ENCODE peak calls at places on chromosomes 7 and 10, in eight cellular contexts. K is tibial artery, R is heart right ventricle, L is MM.1S, X is fibroblast of lung, I is Panc1, Y is left ventricle myocardium inferior, G is H1. N is an unnamed sample.

GRCh38 chr7:15686209-15686956 is at the start of gene MEOX2:
- DNase-seq in K (peak; percentile 94), R (peak; percentile 91), L (no peak), X (peak; percentile 89), I (no peak), Y (peak; percentile 84), G (peak; percentile 63), N (no peak)

GRCh38 chr10:130763491-130763890 is 548.0 kb downstream of the TCERG1L start:
- DNase-seq in K (peak; percentile 38), R (no peak), L (no peak), X (no peak), I (no peak), Y (no peak), G (no peak), N (no peak)

GRCh38 chr7:69814421-69814962 is 216.2 kb downstream of the AUTS2 start:
- DNase-seq in K (no peak), R (peak; percentile 25), L (no peak), X (no peak), I (no peak), Y (peak; percentile 45), G (no peak), N (no peak)

GRCh38 chr7:51636503-51636902 is 319.9 kb upstream of the COBL start:
- DNase-seq in K (no peak), R (no peak), L (no peak), X (no peak), I (no peak), Y (no peak), G (no peak), N (no peak)

GRCh38 chr7:127803626-127804025 is 151.6 kb downstream of the SND1 start:
- DNase-seq in K (no peak), R (no peak), L (no peak), X (no peak), I (no peak), Y (no peak), G (no peak), N (no peak)

GRCh38 chr7:2860627-2861133 is 16.6 kb upstream of the GNA12 start:
- DNase-seq in K (no peak), R (no peak), L (no peak), X (no peak), I (peak; percentile 56), Y (no peak), G (no peak), N (no peak)

GRCh38 chr7:143214789-143215679 is 6.8 kb upstream of the TAS2R40 start:
- DNase-seq in K (no peak), R (peak; percentile 56), L (peak; percentile 90), X (peak; percentile 88), I (peak; percentile 89), Y (no peak), G (peak; percentile 66), N (peak; percentile 71)

GRCh38 chr7:39560398-39560797 is 5.8 kb upstream of the YAE1 start:
- DNase-seq in K (no peak), R (no peak), L (no peak), X (no peak), I (no peak), Y (no peak), G (no peak), N (no peak)

GRCh38 chr10:112950714-112951348 is 784 bp downstream of the TCF7L2 start:
- DNase-seq in K (peak; percentile 68), R (peak; percentile 34), L (peak; percentile 18), X (peak; percentile 53), I (no peak), Y (peak; percentile 23), G (no peak), N (no peak)

GRCh38 chr10:24432478-24433416 is 223.8 kb downstream of the KIAA1217 start:
- DNase-seq in K (no peak), R (no peak), L (no peak), X (no peak), I (no peak), Y (no peak), G (no peak), N (no peak)

GRCh38 chr7:32881074-32881982 is 10.2 kb downstream of the KBTBD2 start:
- DNase-seq in K (no peak), R (no peak), L (no peak), X (no peak), I (no peak), Y (no peak), G (no peak), N (no peak)

GRCh38 chr7:155619634-155620271 is 24.7 kb upstream of the RBM33 start:
- DNase-seq in K (no peak), R (no peak), L (no peak), X (no peak), I (no peak), Y (no peak), G (no peak), N (no peak)

GRCh38 chr10:114220281-114220680 is 18.8 kb upstream of the VWA2 start:
- DNase-seq in K (no peak), R (no peak), L (peak; percentile 82), X (no peak), I (no peak), Y (no peak), G (no peak), N (no peak)

GRCh38 chr10:21519327-21519933 is 6.1 kb downstream of the SKIDA1 start:
- DNase-seq in K (no peak), R (no peak), L (no peak), X (peak; percentile 63), I (no peak), Y (no peak), G (no peak), N (no peak)

GRCh38 chr10:131806146-131806545 is 94.7 kb upstream of the PPP2R2D start:
- DNase-seq in K (peak; percentile 40), R (no peak), L (no peak), X (no peak), I (no peak), Y (no peak), G (peak; percentile 44), N (no peak)

GRCh38 chr7:108000875-108001758 is 1.8 kb downstream of the LAMB1 start:
- DNase-seq in K (peak; percentile 66), R (peak; percentile 74), L (no peak), X (peak; percentile 58), I (no peak), Y (peak; percentile 58), G (peak; percentile 77), N (no peak)

GRCh38 chr10:52319926-52320325 is 5.8 kb downstream of the DKK1 start:
- DNase-seq in K (no peak), R (no peak), L (no peak), X (no peak), I (no peak), Y (no peak), G (no peak), N (no peak)

GRCh38 chr7:136528329-136528728 is 340.1 kb upstream of the CHRM2 start:
- DNase-seq in K (no peak), R (no peak), L (no peak), X (peak; percentile 73), I (no peak), Y (no peak), G (no peak), N (peak; percentile 46)

GRCh38 chr7:90216080-90216674 is 4.6 kb downstream of the STEAP2 start:
- DNase-seq in K (no peak), R (no peak), L (no peak), X (peak; percentile 39), I (no peak), Y (no peak), G (no peak), N (no peak)
- TF ChIP-seq CTCF in K (no peak), R (no peak), L (no peak), X (no peak), I (no peak), Y (no peak), G (no peak), N (no peak)

DNA sequence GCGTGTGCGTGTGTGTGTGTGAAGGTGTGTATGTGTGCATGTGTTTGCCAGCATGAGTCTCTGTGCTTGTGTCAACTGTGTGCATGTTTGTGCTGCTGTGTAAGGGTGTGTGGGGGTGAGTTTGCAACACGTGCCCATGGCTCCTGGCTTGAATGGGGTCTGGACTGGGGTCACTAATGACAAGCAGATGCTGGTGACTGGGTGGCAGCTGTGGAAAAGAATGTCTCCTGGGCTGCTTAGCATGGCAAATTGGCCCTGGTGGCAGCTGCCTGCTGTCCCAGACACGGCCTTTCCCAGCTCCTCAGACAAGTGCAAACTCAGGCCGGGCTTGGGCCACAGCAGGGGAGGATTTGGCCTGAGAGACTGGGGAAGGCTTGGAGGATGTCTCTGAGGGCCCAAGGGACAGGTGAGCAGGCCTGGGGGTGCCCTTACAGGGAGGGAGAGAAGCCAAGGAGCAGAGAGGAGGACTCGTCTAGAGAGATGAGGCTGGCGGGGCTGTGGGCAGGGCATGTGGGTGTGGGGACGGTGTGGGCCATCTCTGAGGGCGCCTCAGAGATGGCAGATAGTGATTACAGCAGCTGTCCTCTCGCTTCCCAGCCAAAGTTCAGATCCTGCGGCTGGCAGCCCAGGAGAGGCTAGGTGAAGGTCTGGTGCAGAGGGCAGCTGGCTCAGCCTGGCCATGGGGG is 1.5 kb downstream of the AQP1 start:
- DNase-seq in K (no peak), R (no peak), L (no peak), X (no peak), I (no peak), Y (no peak), G (no peak), N (no peak)
- H3K27ac ChIP-seq in K (peak overlapping the region; percentile 92), R (peak overlapping the region; percentile 87), L (no peak overlapping the region), X (no peak overlapping the region), I (no peak overlapping the region), Y (peak overlapping the region; percentile 92), G (no peak overlapping the region), N (no peak overlapping the region)

DNA sequence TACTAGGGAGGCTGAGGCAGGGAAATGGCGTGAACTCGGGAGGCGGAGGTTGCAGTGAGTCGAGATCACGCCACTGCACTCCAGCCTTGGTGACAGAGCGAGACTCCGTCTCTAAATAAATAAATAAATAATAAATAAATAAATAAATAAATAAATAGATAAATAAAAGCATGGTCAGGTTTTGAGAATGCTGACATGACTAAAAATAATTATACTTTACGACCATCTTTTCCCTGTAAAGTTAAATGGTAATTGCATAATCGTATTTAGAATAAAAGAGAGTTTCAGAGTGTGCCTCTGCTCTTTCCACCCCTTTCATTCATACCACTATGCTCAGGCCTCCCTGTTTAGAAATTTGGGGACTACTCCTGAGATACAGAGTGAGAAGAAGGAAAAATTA is 326.5 kb downstream of the CNTNAP2 start:
- DNase-seq in K (no peak), R (no peak), L (no peak), X (no peak), I (no peak), Y (no peak), G (no peak), N (no peak)
- H3K9me3 ChIP-seq in K (no peaks in the 10 kb centered on the region), R (no peaks in the 10 kb centered on the region), L (no peaks in the 10 kb centered on the region), X (no peaks in the 10 kb centered on the region), I (no peaks in the 10 kb centered on the region), Y (peaks cover 5% of the 10 kb centered on the region), G (no peaks in the 10 kb centered on the region), N (peaks cover 20% of the 10 kb centered on the region)

GRCh38 chr7:5519515-5519928 is 95.9 kb upstream of the TNRC18 start:
- DNase-seq in K (no peak), R (no peak), L (no peak), X (no peak), I (no peak), Y (no peak), G (peak; percentile 67), N (no peak)

GRCh38 chr7:5514440-5515035 is 90.9 kb upstream of the TNRC18 start:
- DNase-seq in K (no peak), R (no peak), L (no peak), X (peak; percentile 49), I (no peak), Y (no peak), G (no peak), N (no peak)

DNA sequence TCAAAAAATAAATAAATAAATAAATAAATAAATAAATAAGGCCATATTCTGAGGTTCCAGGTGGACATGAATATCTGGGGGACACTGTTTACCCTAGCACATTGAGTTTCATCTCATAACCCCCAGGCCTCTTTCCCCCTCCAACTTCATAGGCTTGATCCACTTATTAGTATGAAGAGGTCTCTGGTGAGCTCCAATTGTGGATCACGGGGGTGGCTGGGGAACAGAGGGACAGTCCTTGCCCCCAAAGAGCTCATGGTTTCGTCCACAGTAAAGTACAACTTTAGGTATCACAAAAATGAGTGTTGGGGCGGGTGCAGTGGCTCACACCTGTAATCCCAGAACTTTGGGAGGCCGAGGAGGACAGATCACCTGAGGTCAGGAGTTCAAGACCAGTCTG is 93.4 kb upstream of the TNRC18 start:
- DNase-seq in K (no peak), R (no peak), L (no peak), X (no peak), I (no peak), Y (no peak), G (peak; percentile 50), N (no peak)
- TF ChIP-seq CTCF in K (no peak), R (no peak), L (no peak), X (no peak), I (no peak), Y (no peak), G (no peak), N (no peak)

N was measured in AG04450.